ENCODE peak calls at places on chromosomes 12 and 14, in nine cellular contexts. One of them, this sample, is unnamed. For H3K27me3 and H3K36me3, the result is how much of the 10 kb centered on the place peaks cover.

GRCh38 chr12:544941-545635 is 85.3 kb downstream of the B4GALNT3 start:
- DNase-seq in GM12878: no peak
- DNase-seq in hepatocyte: no peak
- DNase-seq in CD4-positive, alpha-beta memory T cell: no peak
- DNase-seq in adrenal gland: no peak
- DNase-seq in astrocyte: no peak
- DNase-seq in psoas muscle: no peak
- DNase-seq in fibroblast of lung: no peak
- DNase-seq in GM23338: no peak
- DNase-seq in this sample: peak

GRCh38 chr12:15116073-15116472 is 105.1 kb downstream of the RERG start:
- DNase-seq in GM12878: no peak
- DNase-seq in hepatocyte: peak
- DNase-seq in CD4-positive, alpha-beta memory T cell: no peak
- DNase-seq in adrenal gland: peak
- DNase-seq in astrocyte: no peak
- DNase-seq in psoas muscle: no peak
- DNase-seq in fibroblast of lung: peak
- DNase-seq in GM23338: no peak
- DNase-seq in this sample: no peak

GRCh38 chr12:4169522-4169921 is 104.0 kb upstream of the CCND2 start:
- DNase-seq in GM12878: no peak
- DNase-seq in hepatocyte: no peak
- DNase-seq in CD4-positive, alpha-beta memory T cell: no peak
- DNase-seq in adrenal gland: no peak
- DNase-seq in astrocyte: no peak
- DNase-seq in psoas muscle: no peak
- DNase-seq in fibroblast of lung: no peak
- DNase-seq in GM23338: no peak
- DNase-seq in this sample: no peak

GRCh38 chr14:90750191-90750590 is 66.0 kb downstream of the TTC7B start:
- DNase-seq in GM12878: no peak
- DNase-seq in hepatocyte: no peak
- DNase-seq in CD4-positive, alpha-beta memory T cell: no peak
- DNase-seq in adrenal gland: no peak
- DNase-seq in astrocyte: no peak
- DNase-seq in psoas muscle: no peak
- DNase-seq in fibroblast of lung: no peak
- DNase-seq in GM23338: no peak
- DNase-seq in this sample: no peak

GRCh38 chr12:59578239-59578638 is 17.6 kb upstream of the SLC16A7 start:
- DNase-seq in GM12878: no peak
- DNase-seq in hepatocyte: no peak
- DNase-seq in CD4-positive, alpha-beta memory T cell: no peak
- DNase-seq in adrenal gland: no peak
- DNase-seq in astrocyte: no peak
- DNase-seq in psoas muscle: no peak
- DNase-seq in fibroblast of lung: no peak
- DNase-seq in GM23338: no peak
- DNase-seq in this sample: no peak

GRCh38 chr12:97452230-97452629 is 10.4 kb upstream of the RMST start:
- DNase-seq in GM12878: peak
- DNase-seq in hepatocyte: no peak
- DNase-seq in CD4-positive, alpha-beta memory T cell: no peak
- DNase-seq in adrenal gland: no peak
- DNase-seq in astrocyte: no peak
- DNase-seq in psoas muscle: no peak
- DNase-seq in fibroblast of lung: no peak
- DNase-seq in GM23338: no peak
- DNase-seq in this sample: no peak

GRCh38 chr14:22897357-22897756 is 14.3 kb downstream of the REM2 start:
- DNase-seq in GM12878: no peak
- DNase-seq in hepatocyte: no peak
- DNase-seq in CD4-positive, alpha-beta memory T cell: no peak
- DNase-seq in adrenal gland: no peak
- DNase-seq in astrocyte: no peak
- DNase-seq in psoas muscle: no peak
- DNase-seq in fibroblast of lung: no peak
- DNase-seq in GM23338: no peak
- DNase-seq in this sample: no peak

GRCh38 chr12:113270709-113271009 is 49.4 kb downstream of the TPCN1 start:
- DNase-seq in GM12878: no peak
- DNase-seq in hepatocyte: no peak
- DNase-seq in CD4-positive, alpha-beta memory T cell: no peak
- DNase-seq in adrenal gland: no peak
- DNase-seq in astrocyte: no peak
- DNase-seq in psoas muscle: no peak
- DNase-seq in fibroblast of lung: no peak
- DNase-seq in GM23338: no peak
- DNase-seq in this sample: no peak

GRCh38 chr12:76636141-76636692 is 76.6 kb upstream of the OSBPL8 start:
- DNase-seq in GM12878: no peak
- DNase-seq in hepatocyte: no peak
- DNase-seq in CD4-positive, alpha-beta memory T cell: no peak
- DNase-seq in adrenal gland: no peak
- DNase-seq in astrocyte: peak
- DNase-seq in psoas muscle: no peak
- DNase-seq in fibroblast of lung: no peak
- DNase-seq in GM23338: peak
- DNase-seq in this sample: no peak

GRCh38 chr14:61484011-61484410 is 162.6 kb downstream of the PRKCH start:
- DNase-seq in GM12878: no peak
- DNase-seq in hepatocyte: no peak
- DNase-seq in CD4-positive, alpha-beta memory T cell: no peak
- DNase-seq in adrenal gland: no peak
- DNase-seq in astrocyte: no peak
- DNase-seq in psoas muscle: no peak
- DNase-seq in fibroblast of lung: no peak
- DNase-seq in GM23338: no peak
- DNase-seq in this sample: no peak

GRCh38 chr12:77152623-77153193 is 87.3 kb upstream of the E2F7 start:
- DNase-seq in GM12878: no peak
- DNase-seq in hepatocyte: peak
- DNase-seq in CD4-positive, alpha-beta memory T cell: no peak
- DNase-seq in adrenal gland: no peak
- DNase-seq in astrocyte: peak
- DNase-seq in psoas muscle: no peak
- DNase-seq in fibroblast of lung: peak
- DNase-seq in GM23338: peak
- DNase-seq in this sample: peak

DNA sequence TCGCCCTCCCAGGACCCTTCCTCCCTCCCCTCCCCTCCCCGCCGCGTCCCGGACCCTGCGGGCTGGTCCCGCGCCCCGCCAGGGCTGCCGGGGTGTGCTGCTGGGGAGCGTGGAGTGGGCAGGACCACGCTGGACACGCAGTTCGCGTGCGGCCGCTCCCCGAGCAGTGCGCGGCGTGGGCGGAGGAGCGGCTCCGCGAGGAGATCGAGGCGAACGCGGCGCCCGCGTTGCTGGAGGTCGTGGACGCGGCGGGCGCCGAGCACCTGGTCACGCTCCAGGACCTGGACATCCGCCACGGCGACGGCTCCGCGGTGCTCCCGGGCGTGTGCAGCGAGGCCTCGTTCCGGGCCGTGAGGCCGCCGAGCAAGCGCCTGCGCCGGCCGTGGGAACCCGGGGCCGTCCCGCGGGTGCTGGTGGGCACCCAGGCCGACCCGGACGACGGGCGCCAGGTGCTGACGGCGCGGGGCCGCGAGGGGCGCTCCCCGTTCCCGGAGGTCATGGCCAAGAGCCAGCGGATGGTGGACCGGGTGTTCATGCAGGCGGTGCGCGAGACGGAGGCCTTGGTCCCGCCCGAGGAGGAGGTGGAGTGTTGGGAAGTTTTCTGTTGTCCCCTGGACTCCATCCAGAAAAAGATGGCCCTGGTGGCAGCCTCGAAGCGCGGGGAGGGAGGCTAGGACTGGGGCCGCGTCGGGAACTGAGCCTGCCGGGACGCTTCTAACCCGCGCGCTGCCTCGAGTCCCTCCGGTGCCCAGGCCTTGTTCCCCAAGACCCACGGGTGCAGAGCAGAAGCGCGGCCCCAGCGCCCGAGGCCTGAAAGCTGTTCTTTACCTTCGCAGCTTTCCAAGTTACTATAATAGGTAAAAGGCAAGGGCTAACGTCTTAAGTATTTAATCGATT is 54.7 kb upstream of the EIF5 start:
- DNase-seq in GM12878: no peak
- DNase-seq in hepatocyte: no peak
- DNase-seq in CD4-positive, alpha-beta memory T cell: no peak
- DNase-seq in adrenal gland: peak
- DNase-seq in astrocyte: no peak
- DNase-seq in psoas muscle: peak
- DNase-seq in fibroblast of lung: no peak
- DNase-seq in GM23338: peak
- DNase-seq in this sample: peak
- H3K27me3 ChIP-seq in GM12878: under half
- H3K27me3 ChIP-seq in hepatocyte: under half
- H3K27me3 ChIP-seq in CD4-positive, alpha-beta memory T cell: under half
- H3K27me3 ChIP-seq in adrenal gland: under half
- H3K27me3 ChIP-seq in astrocyte: half or more
- H3K27me3 ChIP-seq in psoas muscle: under half
- H3K27me3 ChIP-seq in fibroblast of lung: under half
- H3K27me3 ChIP-seq in GM23338: half or more
- H3K27me3 ChIP-seq in this sample: under half

GRCh38 chr12:57836442-57837375 is 9.8 kb downstream of the CTDSP2 start:
- DNase-seq in GM12878: no peak
- DNase-seq in hepatocyte: peak
- DNase-seq in CD4-positive, alpha-beta memory T cell: peak
- DNase-seq in adrenal gland: peak
- DNase-seq in astrocyte: peak
- DNase-seq in psoas muscle: peak
- DNase-seq in fibroblast of lung: peak
- DNase-seq in GM23338: peak
- DNase-seq in this sample: peak
- H3K4me3 ChIP-seq in GM12878: peak
- H3K4me3 ChIP-seq in hepatocyte: no peak
- H3K4me3 ChIP-seq in CD4-positive, alpha-beta memory T cell: peak
- H3K4me3 ChIP-seq in adrenal gland: peak
- H3K4me3 ChIP-seq in astrocyte: no peak
- H3K4me3 ChIP-seq in psoas muscle: peak
- H3K4me3 ChIP-seq in fibroblast of lung: peak
- H3K4me3 ChIP-seq in GM23338: peak
- H3K4me3 ChIP-seq in this sample: no peak

GRCh38 chr12:124796303-124796957 is 67.2 kb downstream of the SCARB1 start:
- DNase-seq in GM12878: no peak
- DNase-seq in hepatocyte: no peak
- DNase-seq in CD4-positive, alpha-beta memory T cell: no peak
- DNase-seq in adrenal gland: no peak
- DNase-seq in astrocyte: no peak
- DNase-seq in psoas muscle: no peak
- DNase-seq in fibroblast of lung: no peak
- DNase-seq in GM23338: no peak
- DNase-seq in this sample: no peak
- H3K36me3 ChIP-seq in GM12878: under half
- H3K36me3 ChIP-seq in hepatocyte: under half
- H3K36me3 ChIP-seq in CD4-positive, alpha-beta memory T cell: under half
- H3K36me3 ChIP-seq in adrenal gland: under half
- H3K36me3 ChIP-seq in astrocyte: under half
- H3K36me3 ChIP-seq in psoas muscle: under half
- H3K36me3 ChIP-seq in fibroblast of lung: under half
- H3K36me3 ChIP-seq in GM23338: under half
- H3K36me3 ChIP-seq in this sample: under half

DNA sequence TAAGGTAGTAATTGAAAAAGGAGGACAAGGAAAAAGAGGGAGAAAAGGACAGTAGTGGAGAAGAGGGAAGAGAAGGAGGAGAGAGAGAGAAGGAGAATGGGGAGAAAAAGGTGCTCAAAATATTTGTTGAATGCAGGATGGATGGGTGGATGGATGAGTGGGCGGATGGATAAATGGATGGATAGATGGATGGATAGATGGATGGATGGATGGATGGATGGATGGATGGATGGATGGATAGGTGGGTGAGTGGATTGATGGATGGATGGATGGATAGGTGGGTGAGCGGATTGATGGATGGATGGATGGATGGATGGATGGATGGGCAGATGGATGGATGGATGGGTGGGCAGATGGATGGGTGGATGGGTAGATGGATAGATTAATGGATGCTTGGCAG is 21.3 kb upstream of the C14orf132 start:
- DNase-seq in GM12878: no peak
- DNase-seq in hepatocyte: no peak
- DNase-seq in CD4-positive, alpha-beta memory T cell: no peak
- DNase-seq in adrenal gland: no peak
- DNase-seq in astrocyte: no peak
- DNase-seq in psoas muscle: no peak
- DNase-seq in fibroblast of lung: no peak
- DNase-seq in GM23338: no peak
- DNase-seq in this sample: no peak
- H3K27me3 ChIP-seq in GM12878: under half
- H3K27me3 ChIP-seq in hepatocyte: under half
- H3K27me3 ChIP-seq in CD4-positive, alpha-beta memory T cell: under half
- H3K27me3 ChIP-seq in adrenal gland: under half
- H3K27me3 ChIP-seq in astrocyte: under half
- H3K27me3 ChIP-seq in psoas muscle: under half
- H3K27me3 ChIP-seq in fibroblast of lung: under half
- H3K27me3 ChIP-seq in GM23338: under half
- H3K27me3 ChIP-seq in this sample: under half

GRCh38 chr12:114683709-114684097 is 272 bp downstream of the TBX3 start:
- DNase-seq in GM12878: no peak
- DNase-seq in hepatocyte: no peak
- DNase-seq in CD4-positive, alpha-beta memory T cell: no peak
- DNase-seq in adrenal gland: no peak
- DNase-seq in astrocyte: no peak
- DNase-seq in psoas muscle: no peak
- DNase-seq in fibroblast of lung: no peak
- DNase-seq in GM23338: peak
- DNase-seq in this sample: no peak
- H3K4me3 ChIP-seq in GM12878: no peak
- H3K4me3 ChIP-seq in hepatocyte: peak
- H3K4me3 ChIP-seq in CD4-positive, alpha-beta memory T cell: peak
- H3K4me3 ChIP-seq in adrenal gland: peak
- H3K4me3 ChIP-seq in astrocyte: peak
- H3K4me3 ChIP-seq in psoas muscle: peak
- H3K4me3 ChIP-seq in fibroblast of lung: peak
- H3K4me3 ChIP-seq in GM23338: peak
- H3K4me3 ChIP-seq in this sample: peak

GRCh38 chr12:56161677-56162351 is 3.7 kb downstream of the MYL6 start:
- DNase-seq in GM12878: no peak
- DNase-seq in hepatocyte: no peak
- DNase-seq in CD4-positive, alpha-beta memory T cell: no peak
- DNase-seq in adrenal gland: no peak
- DNase-seq in astrocyte: no peak
- DNase-seq in psoas muscle: no peak
- DNase-seq in fibroblast of lung: no peak
- DNase-seq in GM23338: peak
- DNase-seq in this sample: no peak
- H3K36me3 ChIP-seq in GM12878: under half
- H3K36me3 ChIP-seq in hepatocyte: under half
- H3K36me3 ChIP-seq in CD4-positive, alpha-beta memory T cell: half or more
- H3K36me3 ChIP-seq in adrenal gland: under half
- H3K36me3 ChIP-seq in astrocyte: under half
- H3K36me3 ChIP-seq in psoas muscle: under half
- H3K36me3 ChIP-seq in fibroblast of lung: under half
- H3K36me3 ChIP-seq in GM23338: half or more
- H3K36me3 ChIP-seq in this sample: under half